ENCODE peak calls at places on chromosome 4, in five cellular contexts. V, P, Q, L and A are unnamed samples.

GRCh38 chr4:85681194-85681803 is 206.3 kb downstream of the ARHGAP24 start:
- DNase-seq in V (peak; percentile 96), P (no peak), Q (no peak), L (peak; percentile 1), A (no peak)

GRCh38 chr4:125719987-125720386 is 405.2 kb downstream of the FAT4 start:
- DNase-seq in V (no peak), P (no peak), Q (no peak), L (no peak), A (no peak)

GRCh38 chr4:10587697-10588096 is 96.9 kb downstream of the CLNK start:
- DNase-seq in V (no peak), P (no peak), Q (no peak), L (no peak), A (no peak)

GRCh38 chr4:140012688-140013087 is 141.3 kb downstream of the MAML3 start:
- DNase-seq in V (peak; percentile 90), P (peak; percentile 3), Q (no peak), L (peak; percentile 87), A (no peak)

GRCh38 chr4:14110407-14110806 is 482.9 kb upstream of the BOD1L1 start:
- DNase-seq in V (peak; percentile 83), P (no peak), Q (no peak), L (no peak), A (no peak)

GRCh38 chr4:89754531-89754930 is 82.4 kb downstream of the SNCA start:
- DNase-seq in V (peak; percentile 41), P (no peak), Q (no peak), L (peak; percentile 37), A (no peak)

GRCh38 chr4:181966084-181966483 is 277.1 kb upstream of the TENM3 start:
- DNase-seq in V (peak; percentile 66), P (no peak), Q (no peak), L (peak; percentile 73), A (no peak)

GRCh38 chr4:105978684-105979296 is 83.5 kb downstream of the NPNT start:
- DNase-seq in V (peak; percentile 66), P (no peak), Q (no peak), L (peak; percentile 56), A (no peak)

GRCh38 chr4:25146076-25146475 is 14.2 kb downstream of the SEPSECS start:
- DNase-seq in V (no peak), P (no peak), Q (no peak), L (no peak), A (no peak)

GRCh38 chr4:157706134-157706533 is 466.7 kb downstream of the GASK1B start:
- DNase-seq in V (no peak), P (no peak), Q (no peak), L (peak; percentile 2), A (no peak)

GRCh38 chr4:19382993-19383392 is 868.7 kb upstream of the SLIT2 start:
- DNase-seq in V (peak; percentile 78), P (no peak), Q (no peak), L (peak; percentile 52), A (no peak)

GRCh38 chr4:41142356-41142755 is 72.0 kb downstream of the APBB2 start:
- DNase-seq in V (no peak), P (no peak), Q (no peak), L (no peak), A (no peak)

GRCh38 chr4:37542749-37543148 is 143.4 kb downstream of the RELL1 start:
- DNase-seq in V (no peak), P (no peak), Q (no peak), L (peak; percentile 45), A (no peak)

GRCh38 chr4:6561173-6561516 is 13.8 kb upstream of the MAN2B2 start:
- DNase-seq in V (peak; percentile 46), P (no peak), Q (no peak), L (no peak), A (no peak)

GRCh38 chr4:22607382-22607781 is 85.4 kb upstream of the GBA3 start:
- DNase-seq in V (peak; percentile 48), P (no peak), Q (no peak), L (peak; percentile 47), A (no peak)

GRCh38 chr4:39539026-39539690 is 11.9 kb upstream of the UGDH start:
- DNase-seq in V (peak; percentile 48), P (no peak), Q (no peak), L (peak; percentile 22), A (no peak)

GRCh38 chr4:2793578-2793919 is 664 bp downstream of the SH3BP2 start:
- DNase-seq in V (peak; percentile 87), P (no peak), Q (no peak), L (peak; percentile 43), A (no peak)

GRCh38 chr4:153471691-153472080 is 5.5 kb downstream of the TMEM131L start:
- DNase-seq in V (no peak), P (no peak), Q (no peak), L (no peak), A (no peak)

GRCh38 chr4:123096038-123096437 is 173.6 kb upstream of the NUDT6 start:
- DNase-seq in V (peak; percentile 23), P (no peak), Q (no peak), L (peak; percentile 40), A (no peak)

GRCh38 chr4:159378056-159378616 is 275.3 kb downstream of the RAPGEF2 start:
- DNase-seq in V (no peak), P (no peak), Q (no peak), L (no peak), A (no peak)

GRCh38 chr4:7172946-7173345 is 19.4 kb upstream of the SORCS2 start:
- DNase-seq in V (no peak), P (no peak), Q (no peak), L (no peak), A (no peak)

GRCh38 chr4:88732714-88733368 is 35.2 kb upstream of the NAP1L5 start:
- DNase-seq in V (no peak), P (no peak), Q (no peak), L (no peak), A (no peak)

GRCh38 chr4:7588002-7588401 is 153.3 kb upstream of the PSAPL1 start:
- DNase-seq in V (no peak), P (no peak), Q (no peak), L (no peak), A (no peak)

GRCh38 chr4:2254665-2255500 is 7.0 kb downstream of the MXD4 start:
- DNase-seq in V (no peak), P (no peak), Q (no peak), L (no peak), A (no peak)

GRCh38 chr4:17939061-17939460 is 82.5 kb downstream of the LCORL start:
- DNase-seq in V (no peak), P (no peak), Q (no peak), L (no peak), A (no peak)

GRCh38 chr4:26076000-26076587 is 162.1 kb downstream of the SMIM20 start:
- DNase-seq in V (peak; percentile 89), P (peak; percentile 28), Q (no peak), L (no peak), A (peak; percentile 86)

GRCh38 chr4:67122029-67122428 is 423.3 kb downstream of the CENPC start:
- DNase-seq in V (no peak), P (no peak), Q (no peak), L (peak; percentile 63), A (no peak)

GRCh38 chr4:107689912-107690587 is 30.0 kb downstream of the PAPSS1 start:
- DNase-seq in V (peak; percentile 82), P (no peak), Q (no peak), L (no peak), A (no peak)

GRCh38 chr4:184250795-184251679 is 33.4 kb upstream of the ENPP6 start:
- DNase-seq in V (peak; percentile 61), P (no peak), Q (no peak), L (peak; percentile 58), A (no peak)

GRCh38 chr4:80532674-80533333 is 197.3 kb downstream of the CFAP299 start:
- DNase-seq in V (no peak), P (no peak), Q (no peak), L (peak; percentile 76), A (no peak)

GRCh38 chr4:61200195-61200990 is at the start of gene ADGRL3:
- DNase-seq in V (peak; percentile 54), P (no peak), Q (peak; percentile 4), L (peak; percentile 91), A (no peak)

GRCh38 chr4:113684534-113685091 is 76.9 kb downstream of the CAMK2D start:
- DNase-seq in V (peak; percentile 81), P (no peak), Q (no peak), L (peak; percentile 73), A (no peak)

GRCh38 chr4:24595662-24596061 is 11.3 kb upstream of the DHX15 start:
- DNase-seq in V (no peak), P (no peak), Q (no peak), L (no peak), A (no peak)

GRCh38 chr4:146495277-146495676 is 26.5 kb downstream of the SLC10A7 start:
- DNase-seq in V (peak; percentile 49), P (no peak), Q (no peak), L (no peak), A (no peak)

GRCh38 chr4:139242511-139243051 is 37.4 kb downstream of the MGARP start:
- DNase-seq in V (peak; percentile 94), P (no peak), Q (no peak), L (no peak), A (no peak)

GRCh38 chr4:171956678-171957077 is 143.5 kb downstream of the GALNTL6 start:
- DNase-seq in V (no peak), P (no peak), Q (no peak), L (no peak), A (no peak)

GRCh38 chr4:143514432-143514831 is 930 bp downstream of the SMARCA5 start:
- DNase-seq in V (peak; percentile 69), P (no peak), Q (no peak), L (peak; percentile 75), A (no peak)